ENCODE peak calls at places on chromosomes 1 and 21, in nine cellular contexts. F, A, J, Y, Z, P, V, U and H are unnamed samples.
A peak's percentile ranks its signal among the peaks of the same experiment; 100 is the strongest.

GRCh38 chr1:70891444-70891843 is 156.2 kb downstream of the PTGER3 start:
- DNase-seq in F (no peak), A (peak; percentile 20), J (no peak), Y (no peak), Z (no peak), P (peak; percentile 29), V (no peak), U (no peak), H (no peak)

GRCh38 chr21:43825936-43826622 is 36.7 kb downstream of the RRP1 start:
- DNase-seq in F (no peak), A (no peak), J (no peak), Y (no peak), Z (peak; percentile 70), P (peak; percentile 13), V (no peak), U (no peak), H (no peak)

GRCh38 chr1:178581351-178581951 is 68.5 kb downstream of the TEX35 start:
- DNase-seq in F (no peak), A (no peak), J (no peak), Y (no peak), Z (peak; percentile 89), P (no peak), V (peak; percentile 19), U (peak; percentile 71), H (no peak)

GRCh38 chr21:37071561-37072238 is 1.2 kb downstream of the PIGP start:
- DNase-seq in F (peak; percentile 22), A (peak; percentile 79), J (peak; percentile 57), Y (no peak), Z (peak; percentile 90), P (peak; percentile 85), V (peak; percentile 11), U (peak; percentile 33), H (no peak)

GRCh38 chr1:199038188-199038587 is 399.3 kb downstream of the PTPRC start:
- DNase-seq in F (no peak), A (no peak), J (no peak), Y (no peak), Z (peak; percentile 81), P (no peak), V (no peak), U (no peak), H (no peak)

GRCh38 chr21:39313042-39313456 is 383 bp downstream of the BRWD1 start:
- DNase-seq in F (no peak), A (peak; percentile 20), J (no peak), Y (no peak), Z (no peak), P (no peak), V (no peak), U (no peak), H (peak; percentile 30)

GRCh38 chr21:32064511-32064910 is 191.7 kb downstream of the HUNK start:
- DNase-seq in F (no peak), A (no peak), J (no peak), Y (no peak), Z (no peak), P (no peak), V (no peak), U (no peak), H (no peak)

GRCh38 chr1:53627666-53628065 is 111.3 kb downstream of the GLIS1 start:
- DNase-seq in F (no peak), A (no peak), J (no peak), Y (no peak), Z (no peak), P (no peak), V (no peak), U (no peak), H (no peak)

GRCh38 chr21:36134820-36135390 is at the start of gene CBR3:
- DNase-seq in F (peak; percentile 45), A (peak; percentile 81), J (no peak), Y (no peak), Z (no peak), P (peak; percentile 75), V (peak; percentile 55), U (peak; percentile 39), H (no peak)

GRCh38 chr1:210441028-210441427 is 112.3 kb downstream of the HHAT start:
- DNase-seq in F (no peak), A (no peak), J (no peak), Y (no peak), Z (no peak), P (peak; percentile 24), V (no peak), U (no peak), H (no peak)

GRCh38 chr1:59705849-59706599 is 108.7 kb upstream of the HOOK1 start:
- DNase-seq in F (no peak), A (peak; percentile 27), J (peak; percentile 86), Y (no peak), Z (no peak), P (peak; percentile 79), V (no peak), U (no peak), H (no peak)

GRCh38 chr1:176136891-176137290 is 70.2 kb downstream of the COP1 start:
- DNase-seq in F (no peak), A (no peak), J (no peak), Y (no peak), Z (no peak), P (no peak), V (no peak), U (no peak), H (no peak)

GRCh38 chr1:40315795-40316594 is 1.1 kb downstream of the COL9A2 start:
- DNase-seq in F (no peak), A (no peak), J (no peak), Y (no peak), Z (peak; percentile 56), P (no peak), V (no peak), U (peak; percentile 59), H (no peak)

GRCh38 chr1:150579110-150579954 is at the start of gene MCL1:
- DNase-seq in F (peak; percentile 95), A (peak; percentile 95), J (peak; percentile 96), Y (peak; percentile 98), Z (peak; percentile 97), P (peak; percentile 98), V (peak; percentile 97), U (peak; percentile 84), H (peak; percentile 71)

GRCh38 chr21:32687946-32688345 is 39.9 kb downstream of the SYNJ1 start:
- DNase-seq in F (no peak), A (no peak), J (no peak), Y (no peak), Z (no peak), P (no peak), V (no peak), U (no peak), H (no peak)

GRCh38 chr1:8378202-8378601 is 60.3 kb downstream of the SLC45A1 start:
- DNase-seq in F (no peak), A (peak; percentile 13), J (no peak), Y (no peak), Z (peak; percentile 20), P (peak; percentile 48), V (no peak), U (no peak), H (no peak)

GRCh38 chr1:30668026-30668425 is 55.4 kb downstream of the MATN1 start:
- DNase-seq in F (peak; percentile 65), A (peak; percentile 56), J (peak; percentile 63), Y (no peak), Z (no peak), P (no peak), V (no peak), U (no peak), H (no peak)

GRCh38 chr1:32989160-32989894 is 24.7 kb upstream of the RNF19B start:
- DNase-seq in F (peak; percentile 72), A (peak; percentile 86), J (peak; percentile 99), Y (no peak), Z (no peak), P (peak; percentile 96), V (no peak), U (no peak), H (no peak)

GRCh38 chr21:34580181-34580700 is 34.7 kb downstream of the RCAN1 start:
- DNase-seq in F (no peak), A (peak; percentile 41), J (peak; percentile 46), Y (no peak), Z (no peak), P (no peak), V (no peak), U (no peak), H (no peak)

GRCh38 chr1:1081311-1082238 is 7.5 kb upstream of the RNF223 start:
- DNase-seq in F (no peak), A (no peak), J (no peak), Y (no peak), Z (no peak), P (no peak), V (no peak), U (no peak), H (no peak)

GRCh38 chr1:54887665-54888071 is 673 bp upstream of the DHCR24 start:
- DNase-seq in F (peak; percentile 18), A (peak; percentile 59), J (peak; percentile 28), Y (peak; percentile 39), Z (no peak), P (peak; percentile 65), V (no peak), U (no peak), H (no peak)

GRCh38 chr1:246107516-246108277 is 399.4 kb downstream of the SMYD3 start:
- DNase-seq in F (no peak), A (peak; percentile 8), J (no peak), Y (no peak), Z (peak; percentile 58), P (peak; percentile 17), V (no peak), U (no peak), H (no peak)

GRCh38 chr1:93692451-93692861 is 10.8 kb upstream of the BCAR3 start:
- DNase-seq in F (no peak), A (no peak), J (peak; percentile 78), Y (no peak), Z (no peak), P (peak; percentile 50), V (no peak), U (no peak), H (no peak)

GRCh38 chr1:54695764-54696163 is 19.9 kb upstream of the TTC4 start:
- DNase-seq in F (no peak), A (no peak), J (no peak), Y (no peak), Z (no peak), P (no peak), V (no peak), U (no peak), H (no peak)

GRCh38 chr1:91569411-91570104 is 68.9 kb downstream of the CDC7 start:
- DNase-seq in F (peak; percentile 68), A (peak; percentile 94), J (peak; percentile 82), Y (no peak), Z (no peak), P (peak; percentile 84), V (no peak), U (no peak), H (no peak)

GRCh38 chr1:55735110-55735509 is 519.9 kb upstream of the USP24 start:
- DNase-seq in F (no peak), A (peak; percentile 23), J (peak; percentile 16), Y (no peak), Z (no peak), P (peak; percentile 32), V (no peak), U (no peak), H (no peak)

GRCh38 chr1:92755541-92756351 is 29.2 kb downstream of the EVI5 start:
- DNase-seq in F (peak; percentile 16), A (peak; percentile 77), J (no peak), Y (peak; percentile 51), Z (no peak), P (no peak), V (no peak), U (no peak), H (no peak)